ENCODE peak calls at places on chromosome 20, in four cellular contexts. X is endothelial cell of umbilical vein, O is HepG2, M is GM23338. U is an unnamed sample.

GRCh38 chr20:53362736-53363135 is 230.9 kb downstream of the ZNF217 start:
- DNase-seq in X (no peak), O (no peak), M (no peak), U (no peak)

GRCh38 chr20:63698739-63699465 is 2.5 kb downstream of the TNFRSF6B start:
- DNase-seq in M (no peak), X (peak; percentile 90), O (no peak), U (no peak)

GRCh38 chr20:19626896-19627295 is 131.2 kb upstream of the RIN2 start:
- DNase-seq in M (no peak), O (no peak), X (no peak), U (no peak)

GRCh38 chr20:43533060-43533459 is 25.6 kb downstream of the L3MBTL1 start:
- DNase-seq in X (no peak), O (no peak), M (no peak), U (no peak)

GRCh38 chr20:38873050-38873581 is 53.1 kb upstream of the FAM83D start:
- DNase-seq in M (no peak), O (no peak), X (no peak), U (no peak)

GRCh38 chr20:44247131-44247571 is at the start of gene GDAP1L1:
- DNase-seq in X (no peak), M (peak; percentile 89), O (no peak), U (no peak)

GRCh38 chr20:37379967-37380828 is 34.3 kb downstream of the SRC start:
- DNase-seq in O (peak; percentile 97), X (no peak), M (no peak), U (no peak)

GRCh38 chr20:57476073-57476526 is 48.8 kb downstream of the CTCFL start:
- DNase-seq in X (peak; percentile 79), M (no peak), O (no peak), U (no peak)

GRCh38 chr20:32456869-32457421 is 98.8 kb downstream of the ASXL1 start:
- DNase-seq in O (no peak), M (peak; percentile 88), X (no peak), U (no peak)

GRCh38 chr20:38723069-38723981 is 961 bp upstream of the SLC32A1 start:
- DNase-seq in M (peak; percentile 61), X (no peak), O (no peak), U (no peak)

GRCh38 chr20:38603286-38603685 is 1.7 kb downstream of the ARHGAP40 start:
- DNase-seq in X (no peak), M (no peak), O (no peak), U (no peak)

GRCh38 chr20:36836591-36837329 is 39.2 kb upstream of the TLDC2 start:
- DNase-seq in M (peak; percentile 96), X (peak; percentile 43), O (peak; percentile 89), U (no peak)

GRCh38 chr20:45919951-45920794 is 8.2 kb upstream of the PLTP start:
- DNase-seq in O (no peak), X (peak; percentile 80), M (no peak), U (no peak)

DNA sequence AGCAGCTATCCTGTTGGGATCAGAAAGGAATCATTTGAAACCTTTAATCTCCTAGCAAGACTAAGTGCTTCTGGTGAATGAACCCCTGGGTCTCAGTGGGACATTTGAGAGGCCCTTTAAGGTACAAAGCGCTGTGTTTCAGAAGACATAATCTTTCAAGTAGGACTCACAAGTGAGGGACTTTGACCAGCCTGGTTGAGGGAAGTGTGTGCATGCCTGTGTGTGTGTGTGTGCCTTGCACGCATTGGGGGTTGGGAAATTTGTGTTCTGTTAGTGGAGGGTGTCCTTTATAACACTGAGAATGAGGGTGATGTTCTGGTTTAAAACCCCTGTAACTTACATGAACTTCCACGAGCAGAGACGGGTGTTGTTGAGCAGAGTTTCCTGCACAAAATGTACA is 64.4 kb upstream of the KCNG1 start:
- DNase-seq in O (no peak), M (no peak), X (no peak), U (no peak)
- H3K27ac ChIP-seq in O (no peak overlapping the region), M (no peak overlapping the region), X (no peak overlapping the region), U (no peak overlapping the region)

DNA sequence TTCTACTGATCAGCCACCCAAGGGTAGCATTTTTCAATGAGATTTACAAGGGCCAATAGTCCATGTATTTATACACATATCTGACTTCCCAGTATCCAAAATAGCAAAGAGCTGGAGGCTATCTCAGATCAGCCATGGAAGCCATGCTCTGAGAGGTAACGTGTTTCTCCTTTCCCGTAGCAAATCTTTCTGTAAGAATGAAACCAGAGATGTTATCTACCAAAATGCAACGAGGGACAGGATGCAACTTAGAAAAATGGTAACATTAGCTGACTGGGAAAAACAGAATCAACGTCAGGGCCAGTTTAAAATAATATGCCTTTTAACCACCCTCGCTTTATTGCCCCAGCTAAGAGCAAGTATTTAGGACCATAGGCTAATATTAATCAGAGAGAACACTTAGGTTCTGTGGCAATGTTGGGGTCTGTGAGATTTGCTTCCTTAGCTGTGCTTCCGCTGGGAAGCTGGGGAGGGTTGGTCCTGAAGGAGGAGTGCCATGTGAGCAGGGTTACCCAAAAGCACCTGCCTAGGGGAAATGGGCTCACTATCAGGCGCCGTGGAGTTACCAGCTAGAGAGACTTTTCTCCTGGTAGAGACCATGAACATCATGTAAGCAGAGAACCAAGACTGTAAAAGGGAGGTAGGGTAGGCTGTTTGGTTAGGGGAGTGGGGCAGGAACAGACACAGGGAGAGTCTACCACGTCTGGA is 1.2 kb downstream of the ZNF831 start:
- DNase-seq in M (no peak), X (no peak), O (no peak), U (no peak)
- H3K4me1 ChIP-seq in M (no peaks in the 10 kb centered on the region), X (no peaks in the 10 kb centered on the region), O (no peaks in the 10 kb centered on the region), U (no peaks in the 10 kb centered on the region)

DNA sequence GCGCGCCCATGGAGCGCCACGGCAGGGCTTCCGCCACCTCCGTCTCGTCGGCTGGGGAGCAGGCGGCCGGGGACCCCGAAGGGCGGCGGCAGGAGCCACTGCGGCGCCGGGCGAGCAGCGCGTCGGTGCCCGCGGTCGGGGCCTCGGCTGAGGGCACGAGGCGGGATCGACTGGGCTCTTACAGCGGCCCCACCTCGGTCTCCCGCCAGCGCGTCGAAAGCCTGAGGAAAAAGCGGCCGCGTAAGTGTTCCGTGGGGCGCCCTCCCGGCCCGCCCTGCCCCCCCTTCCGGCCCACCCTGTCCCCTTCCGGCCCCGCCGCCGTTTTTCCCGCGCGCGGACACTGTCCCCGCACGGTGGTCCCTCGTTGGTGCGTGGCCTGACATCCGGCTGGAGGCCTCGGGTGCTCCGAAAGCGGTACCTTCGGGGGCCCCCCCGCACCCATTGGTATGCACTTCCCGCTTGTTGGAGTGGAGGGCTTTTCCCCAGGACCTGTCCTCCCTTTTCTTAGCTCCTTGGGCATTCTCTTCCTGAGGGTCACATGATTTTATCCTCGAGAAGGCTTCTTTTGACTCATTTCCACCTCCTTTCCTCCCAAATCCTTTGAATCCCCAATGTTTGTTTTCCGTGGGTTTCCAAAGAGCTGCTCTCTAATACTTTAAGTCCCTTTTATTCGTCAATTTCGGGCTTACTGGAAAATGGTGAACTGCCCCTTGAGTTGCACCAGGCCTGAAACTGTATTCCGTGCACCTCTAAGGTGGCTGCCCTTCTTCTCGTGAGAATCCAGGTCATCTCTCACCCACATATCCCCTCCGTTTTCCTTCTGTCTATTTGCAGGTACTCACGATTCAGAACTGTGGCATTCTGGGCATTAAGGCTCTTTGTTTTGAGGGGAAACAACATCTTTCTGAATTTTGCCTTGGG is 562 bp downstream of the PANK2 start:
- DNase-seq in M (peak; percentile 39), X (peak; percentile 53), O (peak; percentile 33), U (no peak)
- TF ChIP-seq POLR2AphosphoS5 in M (no peak), X (no peak), O (no peak), U (no peak)

GRCh38 chr20:11053310-11053709 is 379.5 kb upstream of the JAG1 start:
- DNase-seq in O (no peak), M (no peak), X (no peak), U (no peak)

GRCh38 chr20:11047559-11047958 is 373.8 kb upstream of the JAG1 start:
- DNase-seq in O (no peak), X (no peak), M (no peak), U (no peak)

GRCh38 chr20:11048739-11049138 is 374.9 kb upstream of the JAG1 start:
- DNase-seq in X (no peak), M (no peak), O (no peak), U (no peak)

GRCh38 chr20:11051146-11051545 is 377.3 kb upstream of the JAG1 start:
- DNase-seq in M (no peak), X (no peak), O (no peak), U (no peak)

GRCh38 chr20:11050350-11050749 is 376.6 kb upstream of the JAG1 start:
- DNase-seq in X (no peak), O (no peak), M (no peak), U (no peak)
- H3K27ac ChIP-seq in X (no peak overlapping the region), O (no peak overlapping the region), M (no peak overlapping the region), U (no peak overlapping the region)

GRCh38 chr20:50112512-50113419 is at the start of gene UBE2V1:
- DNase-seq in M (peak; percentile 92), O (peak; percentile 84), X (peak; percentile 94), U (peak; percentile 89)
- H3K4me1 ChIP-seq in M (peaks cover 45% of the 10 kb centered on the region), O (peaks cover 71% of the 10 kb centered on the region), X (peaks cover 63% of the 10 kb centered on the region), U (peaks cover 21% of the 10 kb centered on the region)

DNA sequence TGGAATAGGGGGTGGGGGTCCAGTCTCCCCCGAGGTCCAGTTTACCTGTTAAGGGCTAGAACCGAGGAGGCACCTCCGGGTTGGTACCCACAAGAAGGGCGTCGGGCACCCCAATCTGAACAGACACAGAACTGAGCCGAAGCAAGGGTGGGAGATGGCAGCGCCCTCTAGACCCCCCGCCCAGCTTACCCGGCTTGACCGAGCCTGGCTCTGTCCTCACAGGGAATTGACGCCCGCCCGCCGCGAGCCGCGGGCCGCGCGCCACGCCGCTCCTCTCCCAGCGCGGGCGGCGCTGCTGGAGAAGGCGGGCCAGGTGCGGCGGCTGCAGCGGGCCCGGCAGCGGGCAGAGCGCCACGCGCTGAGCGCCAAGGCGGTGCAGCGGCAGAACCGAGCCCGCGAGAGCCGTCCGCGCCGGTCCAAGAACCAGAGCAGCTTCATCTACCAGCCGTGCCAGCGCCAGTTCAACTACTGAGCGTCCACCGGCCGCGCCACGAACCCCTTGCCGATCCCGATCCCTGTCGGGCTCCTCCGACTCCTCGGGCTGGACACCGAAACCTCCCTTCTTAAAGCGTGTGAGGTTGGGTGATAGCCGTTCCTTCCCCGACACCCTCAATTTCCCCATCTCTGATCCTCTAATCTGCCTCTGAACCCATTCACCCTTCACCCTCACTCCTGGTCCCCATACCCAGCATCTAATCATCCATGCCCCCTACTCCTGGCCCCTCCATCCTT is 5.9 kb downstream of the TP53INP2 start:
- DNase-seq in M (peak; percentile 68), X (peak; percentile 86), O (no peak), U (peak; percentile 64)
- TF ChIP-seq POLR2AphosphoS5 in M (no peak), X (peak; percentile 63), O (no peak), U (no peak)

GRCh38 chr20:1949306-1949705 is 44.6 kb downstream of the PDYN start:
- DNase-seq in M (no peak), X (no peak), O (no peak), U (no peak)
- H3K27ac ChIP-seq in M (no peak overlapping the region), X (no peak overlapping the region), O (no peak overlapping the region), U (no peak overlapping the region)

GRCh38 chr20:24754691-24755090 is 194.4 kb upstream of the CST7 start:
- DNase-seq in M (no peak), X (no peak), O (no peak), U (no peak)
- H3K4me1 ChIP-seq in M (no peaks in the 10 kb centered on the region), X (no peaks in the 10 kb centered on the region), O (peaks cover 25% of the 10 kb centered on the region), U (no peaks in the 10 kb centered on the region)

DNA sequence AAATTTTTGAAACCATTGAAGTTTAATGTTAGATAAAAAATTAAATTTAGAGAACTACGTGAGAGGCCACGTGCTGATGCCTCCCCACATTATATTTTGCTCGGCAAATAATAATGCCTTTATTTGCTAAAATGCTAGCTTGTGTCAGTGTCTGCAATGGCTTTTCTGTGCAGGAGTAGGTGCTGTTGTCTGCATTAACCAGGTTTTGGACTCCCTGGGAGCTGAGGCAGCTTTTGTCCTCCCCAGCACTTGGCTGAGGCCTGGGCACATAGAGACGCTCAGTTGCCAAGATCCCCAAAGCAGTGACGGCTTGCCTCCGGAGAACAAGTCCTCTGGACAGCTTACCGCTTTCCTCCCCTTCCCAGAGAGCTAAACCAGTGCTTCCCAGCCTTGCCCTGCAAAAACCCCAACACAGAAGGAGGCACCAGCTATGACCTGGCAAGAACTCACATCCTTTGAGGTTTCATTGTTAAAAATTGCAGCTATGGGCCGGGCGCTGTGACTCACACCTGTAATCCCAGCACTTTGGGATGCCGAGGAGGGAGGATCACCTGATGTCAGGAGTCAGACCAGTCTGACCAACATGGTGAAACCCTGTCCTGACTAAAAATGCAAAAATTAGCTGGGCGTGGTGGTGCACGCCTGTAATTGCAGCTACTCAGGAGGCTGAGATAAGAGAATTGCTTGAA is 59.9 kb downstream of the KAT14 start:
- DNase-seq in O (no peak), X (no peak), M (no peak), U (no peak)
- TF ChIP-seq POLR2AphosphoS5 in O (no peak), X (no peak), M (no peak), U (no peak)